ENCODE peak calls at places on chromosome 15, in ten cellular contexts. One of them, this sample, is unnamed.

GRCh38 chr15:24919446-24919845 is 35.3 kb upstream of the SNRPN start:
- DNase-seq in stimulated activated CD4-positive, alpha-beta T cell treated with anti-CD3 and anti-CD28 coated beads, Interleukin-15, amount 100 ng/mL, for 24 hours: no peak
- DNase-seq in hypothalamus: no peak
- DNase-seq in HepG2: no peak
- DNase-seq in colonic mucosa: no peak
- DNase-seq in activated T-cell treated with anti-CD3 and anti-CD28 coated beads, Interleukin-2, amount 50 U/mL, for 24 hours: no peak
- DNase-seq in T-cell: no peak
- DNase-seq in ureter: no peak
- DNase-seq in psoas muscle: no peak
- DNase-seq in Right ventricle myocardium superior: no peak
- DNase-seq in this sample: no peak

GRCh38 chr15:73951044-73951561 is 24.8 kb downstream of the LOXL1 start:
- DNase-seq in stimulated activated CD4-positive, alpha-beta T cell treated with anti-CD3 and anti-CD28 coated beads, Interleukin-15, amount 100 ng/mL, for 24 hours: peak; percentile 74
- DNase-seq in hypothalamus: peak; percentile 81
- DNase-seq in HepG2: peak; percentile 83
- DNase-seq in colonic mucosa: peak; percentile 80
- DNase-seq in activated T-cell treated with anti-CD3 and anti-CD28 coated beads, Interleukin-2, amount 50 U/mL, for 24 hours: peak; percentile 79
- DNase-seq in T-cell: peak; percentile 60
- DNase-seq in ureter: peak; percentile 89
- DNase-seq in psoas muscle: peak; percentile 95
- DNase-seq in Right ventricle myocardium superior: peak; percentile 96
- DNase-seq in this sample: peak; percentile 79

GRCh38 chr15:74443100-74443909 is 9.5 kb upstream of the SEMA7A start:
- DNase-seq in stimulated activated CD4-positive, alpha-beta T cell treated with anti-CD3 and anti-CD28 coated beads, Interleukin-15, amount 100 ng/mL, for 24 hours: no peak
- DNase-seq in hypothalamus: no peak
- DNase-seq in HepG2: peak; percentile 99
- DNase-seq in colonic mucosa: no peak
- DNase-seq in activated T-cell treated with anti-CD3 and anti-CD28 coated beads, Interleukin-2, amount 50 U/mL, for 24 hours: no peak
- DNase-seq in T-cell: no peak
- DNase-seq in ureter: no peak
- DNase-seq in psoas muscle: no peak
- DNase-seq in Right ventricle myocardium superior: no peak
- DNase-seq in this sample: no peak

GRCh38 chr15:85707519-85708338 is 87.0 kb downstream of the KLHL25 start:
- DNase-seq in stimulated activated CD4-positive, alpha-beta T cell treated with anti-CD3 and anti-CD28 coated beads, Interleukin-15, amount 100 ng/mL, for 24 hours: no peak
- DNase-seq in hypothalamus: no peak
- DNase-seq in HepG2: peak; percentile 93
- DNase-seq in colonic mucosa: peak; percentile 52
- DNase-seq in activated T-cell treated with anti-CD3 and anti-CD28 coated beads, Interleukin-2, amount 50 U/mL, for 24 hours: no peak
- DNase-seq in T-cell: no peak
- DNase-seq in ureter: no peak
- DNase-seq in psoas muscle: no peak
- DNase-seq in Right ventricle myocardium superior: no peak
- DNase-seq in this sample: no peak

GRCh38 chr15:63942486-63943365 is 103.6 kb downstream of the DAPK2 start:
- DNase-seq in stimulated activated CD4-positive, alpha-beta T cell treated with anti-CD3 and anti-CD28 coated beads, Interleukin-15, amount 100 ng/mL, for 24 hours: no peak
- DNase-seq in hypothalamus: no peak
- DNase-seq in HepG2: no peak
- DNase-seq in colonic mucosa: peak; percentile 10
- DNase-seq in activated T-cell treated with anti-CD3 and anti-CD28 coated beads, Interleukin-2, amount 50 U/mL, for 24 hours: no peak
- DNase-seq in T-cell: no peak
- DNase-seq in ureter: no peak
- DNase-seq in psoas muscle: no peak
- DNase-seq in Right ventricle myocardium superior: no peak
- DNase-seq in this sample: no peak

GRCh38 chr15:59116771-59117170 is 11.8 kb downstream of the CCNB2 start:
- DNase-seq in stimulated activated CD4-positive, alpha-beta T cell treated with anti-CD3 and anti-CD28 coated beads, Interleukin-15, amount 100 ng/mL, for 24 hours: no peak
- DNase-seq in hypothalamus: no peak
- DNase-seq in HepG2: no peak
- DNase-seq in colonic mucosa: no peak
- DNase-seq in activated T-cell treated with anti-CD3 and anti-CD28 coated beads, Interleukin-2, amount 50 U/mL, for 24 hours: no peak
- DNase-seq in T-cell: no peak
- DNase-seq in ureter: no peak
- DNase-seq in psoas muscle: no peak
- DNase-seq in Right ventricle myocardium superior: no peak
- DNase-seq in this sample: no peak

GRCh38 chr15:101437618-101438481 is 51.7 kb downstream of the PCSK6 start:
- DNase-seq in stimulated activated CD4-positive, alpha-beta T cell treated with anti-CD3 and anti-CD28 coated beads, Interleukin-15, amount 100 ng/mL, for 24 hours: no peak
- DNase-seq in hypothalamus: no peak
- DNase-seq in HepG2: no peak
- DNase-seq in colonic mucosa: no peak
- DNase-seq in activated T-cell treated with anti-CD3 and anti-CD28 coated beads, Interleukin-2, amount 50 U/mL, for 24 hours: no peak
- DNase-seq in T-cell: no peak
- DNase-seq in ureter: no peak
- DNase-seq in psoas muscle: no peak
- DNase-seq in Right ventricle myocardium superior: no peak
- DNase-seq in this sample: no peak

GRCh38 chr15:87829651-87830050 is 426.9 kb downstream of the NTRK3 start:
- DNase-seq in stimulated activated CD4-positive, alpha-beta T cell treated with anti-CD3 and anti-CD28 coated beads, Interleukin-15, amount 100 ng/mL, for 24 hours: no peak
- DNase-seq in hypothalamus: no peak
- DNase-seq in HepG2: no peak
- DNase-seq in colonic mucosa: no peak
- DNase-seq in activated T-cell treated with anti-CD3 and anti-CD28 coated beads, Interleukin-2, amount 50 U/mL, for 24 hours: no peak
- DNase-seq in T-cell: no peak
- DNase-seq in ureter: no peak
- DNase-seq in psoas muscle: peak; percentile 57
- DNase-seq in Right ventricle myocardium superior: peak; percentile 62
- DNase-seq in this sample: no peak

GRCh38 chr15:74226761-74227540 is 9.2 kb upstream of the CCDC33 start:
- DNase-seq in stimulated activated CD4-positive, alpha-beta T cell treated with anti-CD3 and anti-CD28 coated beads, Interleukin-15, amount 100 ng/mL, for 24 hours: no peak
- DNase-seq in hypothalamus: no peak
- DNase-seq in HepG2: no peak
- DNase-seq in colonic mucosa: no peak
- DNase-seq in activated T-cell treated with anti-CD3 and anti-CD28 coated beads, Interleukin-2, amount 50 U/mL, for 24 hours: no peak
- DNase-seq in T-cell: no peak
- DNase-seq in ureter: no peak
- DNase-seq in psoas muscle: no peak
- DNase-seq in Right ventricle myocardium superior: no peak
- DNase-seq in this sample: no peak

GRCh38 chr15:26564354-26564753 is 208.5 kb downstream of the GABRB3 start:
- DNase-seq in stimulated activated CD4-positive, alpha-beta T cell treated with anti-CD3 and anti-CD28 coated beads, Interleukin-15, amount 100 ng/mL, for 24 hours: no peak
- DNase-seq in hypothalamus: no peak
- DNase-seq in HepG2: no peak
- DNase-seq in colonic mucosa: no peak
- DNase-seq in activated T-cell treated with anti-CD3 and anti-CD28 coated beads, Interleukin-2, amount 50 U/mL, for 24 hours: no peak
- DNase-seq in T-cell: no peak
- DNase-seq in ureter: no peak
- DNase-seq in psoas muscle: no peak
- DNase-seq in Right ventricle myocardium superior: no peak
- DNase-seq in this sample: no peak

GRCh38 chr15:63453181-63453905 is 51.0 kb upstream of the USP3 start:
- DNase-seq in stimulated activated CD4-positive, alpha-beta T cell treated with anti-CD3 and anti-CD28 coated beads, Interleukin-15, amount 100 ng/mL, for 24 hours: no peak
- DNase-seq in hypothalamus: no peak
- DNase-seq in HepG2: no peak
- DNase-seq in colonic mucosa: no peak
- DNase-seq in activated T-cell treated with anti-CD3 and anti-CD28 coated beads, Interleukin-2, amount 50 U/mL, for 24 hours: peak; percentile 7
- DNase-seq in T-cell: no peak
- DNase-seq in ureter: no peak
- DNase-seq in psoas muscle: no peak
- DNase-seq in Right ventricle myocardium superior: no peak
- DNase-seq in this sample: no peak

This sample was measured in nucleus accumbens.